ENCODE peak calls at places on chromosomes 4 and X, in six cellular contexts. G is HepG2, H is GM12878, C is HCT116, W is H1, M is K562. I is an unnamed sample.

GRCh38 chrX:18410038-18410437 is 15.4 kb upstream of the CDKL5 start:
- DNase-seq in G (no peak), H (no peak), C (peak; percentile 21), W (no peak), M (no peak), I (no peak)

GRCh38 chrX:109268340-109268739 is 213.5 kb downstream of the GUCY2F start:
- DNase-seq in G (no peak), H (no peak), C (peak; percentile 36), W (no peak), M (no peak), I (no peak)

GRCh38 chrX:52983526-52983925 is 25.2 kb upstream of the FAM156A start:
- DNase-seq in G (no peak), H (no peak), C (no peak), W (no peak), M (no peak), I (no peak)

GRCh38 chrX:30652527-30653414 is 452 bp upstream of the GK start:
- DNase-seq in G (peak; percentile 85), H (peak; percentile 64), C (peak; percentile 69), W (peak; percentile 93), M (peak; percentile 95), I (peak; percentile 84)

GRCh38 chrX:23901805-23902204 is 5.9 kb downstream of the APOO start:
- DNase-seq in G (peak; percentile 77), H (peak; percentile 60), C (peak; percentile 67), W (no peak), M (peak; percentile 13), I (peak; percentile 61)

GRCh38 chr4:132266374-132266773 is 882.7 kb upstream of the PCDH10 start:
- DNase-seq in G (no peak), H (no peak), C (no peak), W (no peak), M (no peak), I (no peak)

GRCh38 chr4:185504098-185505047 is 30.9 kb downstream of the PDLIM3 start:
- DNase-seq in G (peak; percentile 95), H (no peak), C (peak; percentile 74), W (no peak), M (peak; percentile 47), I (no peak)

GRCh38 chr4:77360451-77360850 is 203.4 kb downstream of the CCNG2 start:
- DNase-seq in G (no peak), H (no peak), C (no peak), W (no peak), M (no peak), I (no peak)

GRCh38 chr4:13640149-13640671 is 12.7 kb upstream of the BOD1L1 start:
- DNase-seq in G (no peak), H (no peak), C (no peak), W (no peak), M (no peak), I (peak; percentile 77)

GRCh38 chr4:93788712-93789111 is 39.8 kb upstream of the ATOH1 start:
- DNase-seq in G (peak; percentile 7), H (no peak), C (peak; percentile 43), W (no peak), M (peak; percentile 12), I (no peak)

GRCh38 chr4:6172927-6173200 is 27.5 kb downstream of the JAKMIP1 start:
- DNase-seq in G (no peak), H (no peak), C (no peak), W (no peak), M (no peak), I (no peak)

GRCh38 chr4:16204505-16204904 is 21.8 kb downstream of the TAPT1 start:
- DNase-seq in G (no peak), H (no peak), C (no peak), W (no peak), M (no peak), I (no peak)

GRCh38 chr4:168689791-168690190 is 192.9 kb downstream of the PALLD start:
- DNase-seq in G (no peak), H (no peak), C (no peak), W (no peak), M (no peak), I (no peak)

GRCh38 chr4:128859887-128860774 is 50.6 kb downstream of the JADE1 start:
- DNase-seq in G (no peak), H (no peak), C (no peak), W (no peak), M (no peak), I (no peak)
- TF ChIP-seq ZNF274 in G (no peak), H (no peak), C (no peak), W (no peak), M (no peak), I (no peak)

GRCh38 chr4:81442479-81443085 is 29.1 kb downstream of the RASGEF1B start:
- DNase-seq in G (no peak), H (no peak), C (no peak), W (no peak), M (no peak), I (no peak)
- H3K36me3 ChIP-seq in G (no peaks in the 10 kb centered on the region), H (no peaks in the 10 kb centered on the region), C (no peaks in the 10 kb centered on the region), W (no peaks in the 10 kb centered on the region), M (no peaks in the 10 kb centered on the region), I (no peaks in the 10 kb centered on the region)

DNA sequence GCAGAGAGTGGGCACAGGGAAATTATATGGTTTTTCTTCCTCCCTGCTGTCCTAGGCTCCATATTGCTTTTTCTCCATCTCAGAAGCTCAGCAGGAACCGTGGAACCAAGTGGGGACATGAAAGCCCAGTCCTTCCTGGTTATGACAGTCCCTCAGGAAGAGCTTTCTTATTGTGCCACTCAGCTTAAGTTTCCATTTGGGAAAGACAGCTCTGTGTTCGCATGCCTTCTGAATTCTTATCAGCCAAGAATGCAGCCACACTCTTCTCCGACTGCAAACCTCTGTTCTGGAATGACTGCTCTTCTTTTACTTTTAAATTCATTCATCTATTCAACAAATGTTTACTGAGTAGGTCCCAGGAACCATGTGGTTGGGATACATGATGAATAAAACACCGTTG is 58.0 kb upstream of the PPARGC1A start:
- DNase-seq in G (no peak), H (no peak), C (no peak), W (no peak), M (no peak), I (no peak)
- TF ChIP-seq YY1 in G (no peak), H (no peak), C (no peak), W (no peak), M (no peak), I (no peak)

DNA sequence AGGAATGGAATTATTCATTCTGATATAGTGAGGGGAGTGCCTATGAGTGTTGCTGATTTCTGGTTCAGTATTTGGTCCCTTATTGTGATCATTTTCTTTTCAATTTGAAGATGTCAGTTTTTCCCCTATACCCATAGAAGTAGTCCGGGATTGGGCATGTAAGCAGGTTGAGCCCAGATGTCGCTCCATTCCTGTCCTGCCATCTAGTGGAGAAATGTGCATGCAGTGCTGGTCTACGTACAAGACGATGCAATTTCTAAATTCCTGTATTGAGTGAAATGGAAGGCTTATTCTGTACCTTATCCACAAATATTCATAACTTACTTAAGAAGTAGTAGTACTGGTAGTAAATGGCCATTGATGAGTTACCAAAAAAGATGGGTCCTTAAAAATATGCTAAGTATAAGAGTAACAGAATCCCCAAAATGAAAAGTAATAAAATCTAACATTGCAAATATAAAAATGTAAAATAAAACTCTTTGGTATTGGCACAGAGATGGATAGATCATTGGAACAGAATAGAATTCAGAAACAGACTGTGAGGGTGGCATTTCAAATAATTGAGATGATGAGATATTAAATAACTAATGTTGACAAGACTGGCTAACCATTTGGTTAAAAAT is 60.9 kb downstream of the UGT8 start:
- DNase-seq in G (peak; percentile 42), H (peak; percentile 32), C (peak; percentile 73), W (peak; percentile 54), M (peak; percentile 27), I (peak; percentile 52)
- TF ChIP-seq ZNF274 in G (no peak), H (no peak), C (no peak), W (no peak), M (no peak), I (no peak)

DNA sequence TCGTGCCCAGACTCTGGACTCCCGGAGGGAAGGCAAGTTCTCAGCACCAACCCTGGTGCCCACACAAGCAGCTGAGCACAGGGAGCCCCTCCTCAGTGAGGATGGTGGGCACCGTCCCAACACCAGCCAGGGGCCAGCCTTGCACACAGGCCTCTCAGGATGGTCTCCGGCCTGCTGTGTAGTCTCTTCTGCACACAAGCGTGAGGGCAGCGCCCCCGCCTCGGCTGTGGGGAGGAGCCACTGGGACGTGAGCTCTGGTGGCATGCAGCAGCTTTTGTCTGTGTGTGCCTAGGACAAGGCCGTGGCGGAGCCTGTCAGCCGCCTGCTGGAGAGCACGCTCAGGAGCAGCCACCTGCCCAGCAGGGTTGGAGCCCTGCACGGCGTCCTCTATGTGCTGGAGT is 16.1 kb upstream of the MSANTD1 start:
- DNase-seq in G (no peak), H (no peak), C (no peak), W (no peak), M (no peak), I (no peak)
- H3K36me3 ChIP-seq in G (peaks cover 43% of the 10 kb centered on the region), H (peaks cover 65% of the 10 kb centered on the region), C (peaks cover 22% of the 10 kb centered on the region), W (peaks cover 25% of the 10 kb centered on the region), M (peaks cover 58% of the 10 kb centered on the region), I (peaks cover 96% of the 10 kb centered on the region)

DNA sequence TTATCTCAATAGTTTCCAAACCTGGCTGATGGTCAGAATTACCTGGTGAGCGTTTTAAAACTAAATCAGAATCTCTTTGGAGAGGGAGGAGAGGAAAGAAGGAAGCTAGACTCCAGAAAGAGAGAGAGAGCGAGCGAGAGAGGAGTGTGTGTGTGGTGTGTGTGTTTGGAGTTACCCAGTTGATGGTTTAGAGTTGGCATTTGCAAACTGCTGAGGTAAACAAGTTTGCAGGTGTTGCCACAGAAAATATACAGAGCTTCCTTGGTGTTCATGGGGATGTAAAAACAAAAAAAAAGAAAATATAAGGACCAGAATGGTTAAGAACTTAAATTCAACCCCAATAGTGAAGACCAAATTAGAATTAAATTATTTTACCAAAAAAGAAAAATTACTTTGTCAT is 26.4 kb upstream of the LAP3 start:
- DNase-seq in G (no peak), H (no peak), C (no peak), W (no peak), M (no peak), I (no peak)
- TF ChIP-seq YY1 in G (no peak), H (no peak), C (no peak), W (no peak), M (no peak), I (no peak)

GRCh38 chrX:132636080-132636479 is 147.2 kb upstream of the MBNL3 start:
- DNase-seq in G (no peak), H (no peak), C (no peak), W (no peak), M (no peak), I (no peak)
- TF ChIP-seq ZNF274 in G (no peak), H (no peak), C (no peak), W (no peak), M (no peak), I (no peak)

DNA sequence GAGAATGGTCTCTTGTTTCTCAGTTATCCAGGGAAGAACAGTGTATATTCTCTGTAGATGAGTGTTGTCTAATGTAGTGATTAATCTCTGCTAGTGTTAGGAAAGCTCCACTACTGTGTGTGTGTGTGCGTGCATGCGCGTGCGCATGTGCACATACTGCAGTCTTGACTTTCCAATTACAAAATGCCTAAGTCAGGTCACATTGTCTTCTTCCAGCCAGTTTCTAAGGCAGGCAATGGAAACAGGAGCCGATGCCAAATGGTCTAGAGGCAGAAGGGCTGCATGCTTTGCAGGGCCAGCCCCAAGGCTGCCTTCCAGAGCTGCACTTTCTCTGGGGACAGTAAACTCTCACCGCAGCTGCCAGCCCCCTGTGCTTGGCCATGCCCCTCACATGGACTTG is 30.5 kb upstream of the NAP1L5 start:
- DNase-seq in G (no peak), H (no peak), C (no peak), W (no peak), M (no peak), I (no peak)
- H3K36me3 ChIP-seq in G (peaks cover 14% of the 10 kb centered on the region), H (no peaks in the 10 kb centered on the region), C (no peaks in the 10 kb centered on the region), W (peaks cover 2% of the 10 kb centered on the region), M (peaks cover 45% of the 10 kb centered on the region), I (peaks cover 12% of the 10 kb centered on the region)